ENCODE peak calls at places on chromosomes 12 and 14, in five cellular contexts. V is NCI-H1092 treated with DMSO at 0.1 percent for 48 hours, I is NCI-H2081, T is uterus, D is AG10803. G is an unnamed sample.
A peak's percentile ranks its signal among the peaks of the same experiment; 100 is the strongest.

GRCh38 chr12:106974525-106974924 is 12.4 kb downstream of the MTERF2 start:
- DNase-seq in V (no peak), T (no peak), I (no peak), D (no peak), G (no peak)

GRCh38 chr14:100803694-100804075 is 22.2 kb upstream of the MEG3 start:
- DNase-seq in D (no peak), T (no peak), V (no peak), I (no peak), G (no peak)

GRCh38 chr14:88790501-88791251 is 2.1 kb downstream of the EML5 start:
- DNase-seq in V (no peak), D (no peak), T (no peak), I (no peak), G (no peak)

GRCh38 chr12:112656141-112656540 is 135.4 kb upstream of the RPH3A start:
- DNase-seq in I (no peak), T (no peak), D (no peak), V (no peak), G (no peak)

GRCh38 chr14:77023001-77023996 is 5.2 kb downstream of the IRF2BPL start:
- DNase-seq in D (peak; percentile 40), I (peak; percentile 44), T (peak; percentile 82), V (peak; percentile 62), G (no peak)

GRCh38 chr12:132190012-132190755 is 45.9 kb downstream of the NOC4L start:
- DNase-seq in V (no peak), T (no peak), D (no peak), I (no peak), G (no peak)

GRCh38 chr14:70754989-70755388 is 54.3 kb downstream of the MAP3K9 start:
- DNase-seq in V (no peak), D (peak; percentile 23), T (no peak), I (no peak), G (peak; percentile 98)

GRCh38 chr12:10363922-10364838 is 25.7 kb downstream of the KLRK1 start:
- DNase-seq in V (peak; percentile 66), D (peak; percentile 47), I (peak; percentile 35), T (peak; percentile 58), G (peak; percentile 75)

GRCh38 chr14:79373451-79373850 is 837.9 kb downstream of the DIO2 start:
- DNase-seq in I (no peak), D (no peak), T (no peak), V (no peak), G (no peak)

GRCh38 chr12:62192486-62193250 is 67.5 kb upstream of the USP15 start:
- DNase-seq in I (peak; percentile 83), T (peak; percentile 32), D (peak; percentile 80), V (peak; percentile 67), G (peak; percentile 61)

GRCh38 chr14:74265312-74265965 is 26.2 kb downstream of the VSX2 start:
- DNase-seq in D (no peak), V (no peak), I (no peak), T (no peak), G (no peak)

GRCh38 chr12:47743311-47743860 is 15.3 kb downstream of the RAPGEF3 start:
- DNase-seq in T (no peak), D (no peak), I (no peak), V (no peak), G (no peak)

GRCh38 chr12:53224268-53224896 is 7.6 kb downstream of the RARG start:
- DNase-seq in I (no peak), T (no peak), D (no peak), V (no peak), G (peak; percentile 64)

GRCh38 chr14:51650721-51651387 is 856 bp upstream of the FRMD6 start:
- DNase-seq in I (no peak), T (peak; percentile 50), D (no peak), V (no peak), G (no peak)

GRCh38 chr14:104732355-104732804 is 8.4 kb downstream of the ADSS1 start:
- DNase-seq in I (no peak), D (no peak), T (no peak), V (no peak), G (no peak)

GRCh38 chr14:52312872-52313492 is 1.1 kb upstream of the PTGER2 start:
- DNase-seq in T (peak; percentile 47), V (no peak), I (no peak), D (peak; percentile 68), G (no peak)

GRCh38 chr12:119642986-119643385 is 24.9 kb upstream of the PRKAB1 start:
- DNase-seq in D (no peak), V (no peak), I (no peak), T (no peak), G (no peak)

GRCh38 chr14:53538316-53538851 is 385.3 kb upstream of the DDHD1 start:
- DNase-seq in I (no peak), T (no peak), V (no peak), D (peak; percentile 62), G (no peak)

GRCh38 chr12:88309546-88309945 is 167.4 kb downstream of the TMTC3 start:
- DNase-seq in T (no peak), D (peak; percentile 48), I (no peak), V (no peak), G (peak; percentile 23)

GRCh38 chr12:112812598-112813406 is 21.3 kb downstream of the RPH3A start:
- DNase-seq in D (no peak), I (no peak), T (no peak), V (no peak), G (no peak)

G was measured in foreskin keratinocyte.